ENCODE peak calls at places on chromosome 3, in eight cellular contexts. Q is BE2C, G is transverse colon, S is stomach, Y is endothelial cell of umbilical vein, K is AG04450, I is left ventricle myocardium inferior, L is lung. H is an unnamed sample.

GRCh38 chr3:106176734-106177133 is 307.9 kb upstream of the CBLB start:
- DNase-seq in K (no peak), Y (peak; percentile 5), Q (no peak), G (no peak), I (no peak), S (no peak), L (no peak), H (no peak)

GRCh38 chr3:170745211-170745718 is 124.7 kb downstream of the RPL22L1 start:
- DNase-seq in G (no peak), I (no peak), Q (no peak), S (no peak), Y (peak; percentile 89), K (no peak), L (no peak), H (peak; percentile 54)

GRCh38 chr3:45952456-45952855 is 9.2 kb downstream of the CXCR6 start:
- DNase-seq in Y (no peak), L (no peak), S (no peak), I (no peak), Q (no peak), G (no peak), K (no peak), H (peak; percentile 54)

GRCh38 chr3:141940204-141940776 is 63.8 kb downstream of the ATP1B3 start:
- DNase-seq in Y (peak; percentile 84), I (no peak), G (peak; percentile 69), K (no peak), S (no peak), Q (peak; percentile 92), L (no peak), H (no peak)

GRCh38 chr3:149657458-149657795 is 398 bp downstream of the WWTR1 start:
- DNase-seq in K (no peak), G (peak; percentile 32), L (peak; percentile 44), S (peak; percentile 33), Q (peak; percentile 9), I (peak; percentile 40), Y (no peak), H (peak; percentile 82)

GRCh38 chr3:132549890-132550578 is 47.0 kb upstream of the ACKR4 start:
- DNase-seq in S (no peak), Y (peak; percentile 76), I (no peak), K (no peak), G (no peak), L (no peak), Q (no peak), H (no peak)

GRCh38 chr3:20648294-20648693 is 462.3 kb upstream of the SGO1 start:
- DNase-seq in I (no peak), G (no peak), Q (no peak), L (no peak), S (no peak), K (peak; percentile 43), Y (peak; percentile 69), H (no peak)

GRCh38 chr3:13379191-13379830 is 40.8 kb downstream of the NUP210 start:
- DNase-seq in S (no peak), G (no peak), Q (no peak), K (peak; percentile 55), Y (no peak), I (no peak), L (no peak), H (peak; percentile 75)

GRCh38 chr3:120615863-120616599 is 19.9 kb downstream of the NDUFB4 start:
- DNase-seq in Q (peak; percentile 68), Y (peak; percentile 38), I (peak; percentile 40), L (peak; percentile 33), G (peak; percentile 15), K (no peak), S (no peak), H (peak; percentile 86)

GRCh38 chr3:81790117-81790516 is 28.7 kb upstream of the GBE1 start:
- DNase-seq in Q (no peak), S (no peak), L (no peak), G (no peak), K (no peak), I (no peak), Y (no peak), H (no peak)

GRCh38 chr3:39255503-39256325 is 24.1 kb downstream of the CX3CR1 start:
- DNase-seq in S (no peak), Q (no peak), L (peak; percentile 38), K (no peak), Y (no peak), I (no peak), G (peak; percentile 49), H (no peak)

GRCh38 chr3:156472150-156472549 is 82.8 kb downstream of the SSR3 start:
- DNase-seq in Q (no peak), K (no peak), L (no peak), I (no peak), G (no peak), S (no peak), Y (no peak), H (no peak)

GRCh38 chr3:179929091-179929529 is 107.6 kb downstream of the PEX5L start:
- DNase-seq in I (peak; percentile 18), S (peak; percentile 44), K (peak; percentile 36), L (peak; percentile 37), G (peak; percentile 21), Q (peak; percentile 63), Y (peak; percentile 52), H (peak; percentile 73)

GRCh38 chr3:195450731-195451229 is 8.0 kb upstream of the ACAP2 start:
- DNase-seq in L (no peak), S (no peak), K (peak; percentile 85), Y (no peak), I (no peak), Q (no peak), G (no peak), H (no peak)

GRCh38 chr3:29764059-29764458 is 483.2 kb downstream of the RBMS3 start:
- DNase-seq in G (no peak), Q (peak; percentile 40), L (no peak), S (no peak), I (no peak), K (peak; percentile 18), Y (peak; percentile 35), H (peak; percentile 87)

GRCh38 chr3:73687081-73688004 is 62.6 kb upstream of the PDZRN3 start:
- DNase-seq in L (no peak), Q (peak; percentile 14), Y (no peak), K (peak; percentile 18), I (no peak), G (no peak), S (no peak), H (no peak)

GRCh38 chr3:14483286-14483685 is 56.9 kb downstream of the GRIP2 start:
- DNase-seq in K (no peak), I (no peak), Q (no peak), Y (no peak), G (no peak), S (no peak), L (no peak), H (no peak)

GRCh38 chr3:23442598-23443383 is 239.7 kb downstream of the UBE2E2 start:
- DNase-seq in I (no peak), S (no peak), K (no peak), L (no peak), G (no peak), Q (no peak), Y (no peak), H (no peak)

GRCh38 chr3:147404800-147405551 is 1.4 kb downstream of the ZIC4 start:
- DNase-seq in S (no peak), L (no peak), G (no peak), I (no peak), Y (no peak), Q (no peak), K (no peak), H (no peak)
- H3K27me3 ChIP-seq in S (peaks cover 100% of the 10 kb centered on the region), L (peaks cover 15% of the 10 kb centered on the region), G (peaks cover 100% of the 10 kb centered on the region), I (peaks cover 100% of the 10 kb centered on the region), Y (peaks cover 88% of the 10 kb centered on the region), Q (peaks cover 75% of the 10 kb centered on the region), K (peaks cover 85% of the 10 kb centered on the region), H (peaks cover 100% of the 10 kb centered on the region)

GRCh38 chr3:43704697-43705096 is 14.0 kb downstream of the ABHD5 start:
- DNase-seq in L (no peak), Q (no peak), Y (no peak), S (no peak), I (no peak), K (no peak), G (no peak), H (no peak)

GRCh38 chr3:43707998-43708397 is 17.3 kb downstream of the ABHD5 start:
- DNase-seq in Y (peak; percentile 70), K (peak; percentile 78), G (no peak), Q (no peak), S (no peak), I (no peak), L (no peak), H (no peak)

GRCh38 chr3:43706342-43706741 is 15.6 kb downstream of the ABHD5 start:
- DNase-seq in Q (no peak), K (no peak), G (no peak), Y (no peak), L (no peak), S (no peak), I (no peak), H (no peak)

GRCh38 chr3:43709022-43709421 is 18.3 kb downstream of the ABHD5 start:
- DNase-seq in L (no peak), S (no peak), I (no peak), Q (no peak), G (no peak), Y (no peak), K (no peak), H (no peak)

GRCh38 chr3:43707266-43707665 is 16.5 kb downstream of the ABHD5 start:
- DNase-seq in Q (no peak), Y (peak; percentile 67), K (no peak), G (no peak), S (no peak), I (no peak), L (no peak), H (no peak)
- TF ChIP-seq CTCF in Q (no peak), Y (no peak), K (peak; percentile 5), G (no peak), S (no peak), I (no peak), L (no peak), H (no peak)

DNA sequence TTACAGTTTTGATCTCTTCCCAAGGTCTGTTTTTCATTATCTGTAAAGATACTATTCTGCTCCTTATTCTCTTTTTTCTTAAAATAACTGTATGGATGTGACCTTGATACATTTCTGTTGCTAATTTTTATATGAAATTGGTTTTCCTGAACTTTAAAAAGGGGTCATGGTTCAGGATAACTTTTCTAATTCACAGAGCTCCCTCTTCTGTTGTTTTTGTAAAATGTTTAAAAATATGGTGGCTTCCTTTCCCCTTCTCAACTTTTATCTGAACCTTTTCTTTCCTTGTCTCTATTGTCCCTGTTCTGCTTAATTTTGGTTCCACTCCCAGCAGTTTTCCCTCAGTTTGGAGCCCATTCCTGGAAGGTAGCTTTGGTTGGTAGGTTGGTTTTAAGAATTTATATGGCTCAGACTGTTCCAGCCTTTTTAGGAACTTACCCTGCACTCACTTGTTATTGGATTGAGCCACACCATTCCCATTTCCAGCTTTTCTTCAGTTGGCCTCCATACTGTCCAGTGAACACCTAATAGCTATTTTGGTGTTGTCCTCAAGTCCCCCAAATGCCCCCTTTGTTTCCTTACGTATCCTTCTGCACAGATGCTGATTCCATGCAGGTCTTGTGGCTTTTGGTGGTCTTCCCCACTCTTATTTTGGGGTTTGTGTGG is 70.3 kb downstream of the SLMAP start:
- DNase-seq in K (no peak), L (no peak), Q (no peak), S (no peak), G (no peak), Y (peak; percentile 21), I (no peak), H (peak; percentile 20)
- H3K4me3 ChIP-seq in K (no peak overlapping the region), L (no peak overlapping the region), Q (no peak overlapping the region), S (no peak overlapping the region), G (no peak overlapping the region), Y (no peak overlapping the region), I (no peak overlapping the region), H (no peak overlapping the region)

DNA sequence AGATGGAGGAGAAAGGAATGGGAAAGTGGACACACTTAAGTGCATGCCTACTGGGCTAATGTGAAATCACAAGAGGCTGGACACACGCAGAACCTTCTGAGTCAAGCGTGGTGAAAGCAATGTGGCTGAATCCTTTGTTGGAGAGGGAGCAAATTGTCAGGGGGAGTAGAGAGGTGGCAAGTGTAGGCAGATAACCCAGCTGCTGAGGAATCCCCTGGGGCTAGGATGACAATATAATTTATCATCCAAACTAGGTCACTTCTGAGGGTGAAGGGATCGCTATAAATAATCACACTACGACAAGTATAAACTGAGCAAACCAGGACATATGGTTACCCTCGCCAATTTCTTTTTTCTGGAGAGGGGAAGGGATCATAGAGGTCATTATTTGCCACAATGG is 28.7 kb downstream of the TAMM41 start:
- DNase-seq in I (no peak), S (no peak), Y (no peak), Q (peak; percentile 6), K (no peak), G (no peak), L (no peak), H (no peak)
- H3K27me3 ChIP-seq in I (no peaks in the 10 kb centered on the region), S (no peaks in the 10 kb centered on the region), Y (no peaks in the 10 kb centered on the region), Q (no peaks in the 10 kb centered on the region), K (no peaks in the 10 kb centered on the region), G (no peaks in the 10 kb centered on the region), L (no peaks in the 10 kb centered on the region), H (no peaks in the 10 kb centered on the region)

H was measured in cardiac muscle cell.